ENCODE peak calls at places on chromosomes 13 and 19, in four cellular contexts. N is stomach, V is A549, R is tibial nerve. F is an unnamed sample.
A peak's percentile ranks its signal among the peaks of the same experiment; 100 is the strongest.

GRCh38 chr19:16078311-16078758 is 2.0 kb downstream of the TPM4 start:
- DNase-seq in N (no peak), V (no peak), R (no peak), F (peak; percentile 48)

GRCh38 chr13:88565566-88565965 is 894.4 kb downstream of the SLITRK5 start:
- DNase-seq in N (no peak), V (no peak), R (no peak), F (no peak)

GRCh38 chr13:96089749-96090239 is at the start of gene HS6ST3:
- DNase-seq in N (peak; percentile 73), R (no peak), V (peak; percentile 31), F (no peak)

GRCh38 chr13:98977568-98978270 is at the start of gene DOCK9:
- DNase-seq in R (peak; percentile 44), V (no peak), N (peak; percentile 60), F (peak; percentile 49)

GRCh38 chr13:113863511-113864302 is at the start of gene GAS6:
- DNase-seq in R (no peak), V (peak; percentile 33), N (peak; percentile 72), F (peak; percentile 69)

GRCh38 chr19:47663911-47664771 is 49.1 kb upstream of the EHD2 start:
- DNase-seq in R (peak; percentile 51), N (peak; percentile 74), V (peak; percentile 44), F (peak; percentile 88)

GRCh38 chr13:72545030-72545719 is 182.3 kb downstream of the MZT1 start:
- DNase-seq in R (no peak), N (no peak), V (no peak), F (no peak)

GRCh38 chr13:62357887-62358645 is 942.4 kb upstream of the PCDH20 start:
- DNase-seq in N (no peak), V (peak; percentile 6), R (no peak), F (no peak)

GRCh38 chr19:37817180-37817911 is 38.0 kb upstream of the ZNF573 start:
- DNase-seq in R (peak; percentile 40), N (peak; percentile 33), V (no peak), F (peak; percentile 82)

GRCh38 chr19:46924874-46925547 is 64.2 kb downstream of the ARHGAP35 start:
- DNase-seq in R (no peak), N (no peak), V (peak; percentile 40), F (no peak)

GRCh38 chr13:44403720-44404063 is 30.1 kb downstream of the SERP2 start:
- DNase-seq in N (no peak), R (no peak), V (no peak), F (no peak)

GRCh38 chr19:13160557-13160956 is 10.3 kb downstream of the IER2 start:
- DNase-seq in R (no peak), N (no peak), V (no peak), F (no peak)

GRCh38 chr19:13162749-13163608 is 12.8 kb downstream of the IER2 start:
- DNase-seq in V (no peak), R (peak; percentile 91), N (peak; percentile 99), F (peak; percentile 98)

GRCh38 chr19:13163609-13164364 is 13.6 kb downstream of the IER2 start:
- DNase-seq in V (no peak), N (peak; percentile 76), R (peak; percentile 47), F (peak; percentile 78)

GRCh38 chr19:13165091-13165997 is 15.1 kb downstream of the IER2 start:
- DNase-seq in V (no peak), R (no peak), N (no peak), F (no peak)

GRCh38 chr19:13164370-13165090 is 14.3 kb downstream of the IER2 start:
- DNase-seq in N (peak; percentile 47), V (no peak), R (no peak), F (peak; percentile 73)
- TF ChIP-seq EP300 in N (no peak), V (no peak), R (no peak), F (no peak)

GRCh38 chr13:97124237-97124636 is 97.9 kb upstream of the MBNL2 start:
- DNase-seq in V (no peak), R (no peak), N (no peak), F (no peak)

GRCh38 chr13:97122381-97122996 is 99.6 kb upstream of the MBNL2 start:
- DNase-seq in N (no peak), R (no peak), V (no peak), F (no peak)

GRCh38 chr13:97125810-97126738 is 96.1 kb upstream of the MBNL2 start:
- DNase-seq in V (no peak), N (no peak), R (no peak), F (peak; percentile 55)

GRCh38 chr13:97127842-97128241 is 94.3 kb upstream of the MBNL2 start:
- DNase-seq in V (no peak), N (no peak), R (no peak), F (no peak)

DNA sequence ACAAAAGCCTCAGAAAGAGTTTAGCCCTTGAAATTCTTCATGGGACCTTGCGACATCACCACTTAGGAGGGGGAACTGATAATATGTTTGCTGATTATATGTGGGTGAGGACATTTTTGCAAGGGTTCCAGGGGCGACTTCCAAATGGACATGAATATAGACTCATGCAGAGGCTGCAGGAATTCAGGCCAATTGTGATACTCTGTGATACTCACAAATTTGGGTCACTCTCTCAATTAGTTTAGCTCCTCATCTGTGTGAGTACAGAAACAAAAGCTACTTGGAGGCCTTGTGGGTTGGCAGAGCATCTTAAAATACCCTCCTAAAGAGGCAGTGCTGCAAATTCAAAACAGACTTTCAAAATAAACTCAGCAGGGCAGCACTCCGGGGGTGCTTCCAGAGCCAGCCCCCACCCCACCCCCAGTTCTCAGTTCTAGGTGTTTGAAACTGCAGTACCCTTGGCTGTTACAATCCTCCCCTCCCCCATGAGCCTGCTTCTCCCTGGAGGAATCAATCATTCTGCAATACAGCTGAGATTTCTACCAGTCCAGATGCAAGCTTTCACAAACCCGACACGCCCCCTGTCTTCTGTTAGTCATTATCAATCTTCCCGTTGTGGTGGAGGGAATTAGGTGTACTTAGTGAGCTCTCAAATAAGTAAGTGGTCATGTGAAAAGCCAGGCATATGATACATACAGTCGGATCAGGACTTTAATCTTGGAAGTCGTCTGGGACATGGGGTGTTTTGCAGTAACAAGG is 96.9 kb upstream of the MBNL2 start:
- DNase-seq in V (no peak), N (no peak), R (peak; percentile 41), F (peak; percentile 36)
- TF ChIP-seq EP300 in V (no peak), N (no peak), R (no peak), F (no peak)

DNA sequence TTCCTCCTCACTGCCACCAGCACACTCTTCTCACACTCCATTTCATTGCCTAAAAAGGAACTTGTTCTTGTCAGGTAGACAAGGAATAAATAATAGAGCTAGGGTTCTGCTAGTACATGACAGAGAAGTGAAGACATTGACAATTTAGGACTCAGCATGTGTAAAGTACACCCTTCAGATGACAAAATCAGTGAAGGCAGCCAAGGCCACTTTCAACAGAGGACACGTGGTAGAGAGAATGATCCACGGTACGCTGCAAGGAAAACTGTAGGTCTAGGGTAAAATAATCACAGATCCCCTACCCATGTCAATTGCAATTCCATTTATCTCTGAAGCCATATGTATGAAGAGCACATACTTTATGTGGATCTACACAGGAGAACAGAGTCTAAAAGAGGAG is 7.2 kb upstream of the SPATA13 start:
- DNase-seq in R (no peak), V (no peak), N (no peak), F (no peak)
- TF ChIP-seq EP300 in R (no peak), V (no peak), N (no peak), F (no peak)

DNA sequence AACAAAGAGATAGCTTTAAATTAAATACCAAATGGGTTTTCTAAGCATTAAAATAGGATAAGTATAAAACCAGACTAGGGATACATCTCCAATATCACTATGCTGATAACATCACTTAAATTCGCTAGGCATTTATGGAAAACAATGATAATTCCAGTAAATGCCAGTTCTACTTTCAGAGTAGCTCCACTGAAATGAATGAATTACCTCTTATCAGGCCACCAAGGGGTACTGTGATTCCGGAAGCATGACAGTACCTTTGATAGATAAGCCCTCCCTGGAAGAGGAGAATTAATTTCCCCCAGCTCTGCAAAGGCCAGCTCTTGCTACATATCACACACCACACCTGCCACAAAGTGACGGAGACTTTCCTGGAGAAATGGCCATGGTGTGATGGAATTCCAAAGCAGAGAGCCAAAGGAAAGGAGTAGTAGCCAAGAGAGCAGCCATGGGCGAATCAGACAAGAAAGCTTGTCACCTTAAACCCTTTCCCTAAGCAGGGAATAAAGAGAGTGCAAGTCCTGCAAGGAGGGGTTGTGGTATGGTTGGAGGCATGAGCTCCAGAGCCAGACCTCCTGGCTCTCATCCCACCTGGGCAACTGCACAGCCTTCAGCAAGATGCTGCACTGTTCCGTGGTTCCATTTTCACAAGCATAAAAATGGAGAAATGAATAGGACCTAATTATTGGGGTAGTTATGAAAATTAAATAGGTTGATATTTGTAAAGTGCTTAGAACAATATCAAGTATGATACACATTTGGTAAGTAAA is 423.1 kb downstream of the FGF14 start:
- DNase-seq in R (no peak), N (no peak), V (no peak), F (no peak)
- TF ChIP-seq EP300 in R (no peak), N (no peak), V (no peak), F (no peak)

GRCh38 chr13:69566104-69566716 is 541.4 kb upstream of the ATXN8OS start:
- DNase-seq in R (no peak), N (no peak), V (no peak), F (no peak)

GRCh38 chr13:69567514-69567913 is 540.1 kb upstream of the ATXN8OS start:
- DNase-seq in N (no peak), V (no peak), R (no peak), F (no peak)

DNA sequence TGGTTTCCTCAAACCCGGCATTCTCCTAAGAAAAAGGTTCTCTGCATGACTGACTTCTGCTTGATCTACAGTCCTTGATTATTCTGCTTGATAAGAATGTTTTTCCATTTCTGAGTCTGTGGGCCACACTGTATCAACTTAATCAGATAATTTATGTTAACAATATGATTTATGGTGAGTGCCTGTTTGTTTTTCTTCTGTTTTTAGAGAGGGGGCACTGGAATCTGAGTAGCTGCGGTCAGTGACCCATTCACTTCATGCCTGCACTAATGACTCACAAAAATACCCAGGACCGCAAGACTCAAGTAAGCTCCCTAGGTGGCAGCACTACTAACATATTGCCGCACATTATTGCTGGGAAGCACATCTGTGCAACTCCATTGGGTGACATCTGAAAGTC is 542.3 kb upstream of the ATXN8OS start:
- DNase-seq in N (no peak), R (no peak), V (peak; percentile 1), F (no peak)
- TF ChIP-seq EP300 in N (no peak), R (no peak), V (no peak), F (no peak)

DNA sequence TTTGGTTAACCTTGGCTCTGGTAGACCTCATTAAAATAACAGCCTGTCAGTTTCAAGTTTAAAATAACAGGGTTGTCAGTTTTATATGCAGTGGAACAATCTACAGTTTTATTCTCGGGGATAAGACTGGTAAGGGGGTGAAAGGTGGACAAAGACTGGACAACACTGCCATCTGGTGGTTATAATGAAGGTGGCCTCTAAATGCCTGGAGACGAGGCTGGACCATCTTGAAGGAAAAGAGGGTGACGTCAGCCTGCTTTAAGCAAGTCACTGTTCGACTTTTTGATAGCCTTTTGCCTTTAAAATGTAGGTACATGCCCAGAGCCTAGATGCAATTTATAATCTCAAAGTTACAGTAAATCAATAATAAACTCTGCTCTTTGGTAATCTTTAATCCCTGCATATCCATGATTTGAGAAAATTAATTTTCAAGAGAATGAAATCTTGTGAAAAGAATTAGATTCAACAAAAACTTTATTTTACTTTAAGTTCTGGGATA is 117.0 kb downstream of the DCT start:
- DNase-seq in V (peak; percentile 52), R (no peak), N (peak; percentile 48), F (peak; percentile 50)
- TF ChIP-seq EP300 in V (no peak), R (no peak), N (no peak), F (no peak)

GRCh38 chr19:38930776-38931761 is at the start of gene MRPS12:
- DNase-seq in R (peak; percentile 97), V (peak; percentile 100), N (peak; percentile 98), F (peak; percentile 98)
- TF ChIP-seq EP300 in R (no peak), V (no peak), N (no peak), F (no peak)

F was measured in ovary.